ENCODE peak calls at places on chromosome 5, in six cellular contexts. G is Calu3, I is AG08395, N is foreskin keratinocyte, T is T follicular helper cell, L is RWPE1. W is an unnamed sample.

GRCh38 chr5:138033916-138034315 is 1.0 kb upstream of the FAM13B start:
- DNase-seq in T (no peak), L (peak; percentile 38), N (peak; percentile 36), I (peak; percentile 70), G (no peak), W (no peak)

GRCh38 chr5:178454821-178455479 is 135.2 kb downstream of the COL23A1 start:
- DNase-seq in G (no peak), L (no peak), T (no peak), I (no peak), N (no peak), W (no peak)

GRCh38 chr5:108747111-108748009 is at the start of gene FER:
- DNase-seq in I (peak; percentile 52), G (peak; percentile 56), L (peak; percentile 93), T (peak; percentile 35), N (peak; percentile 97), W (peak; percentile 71)

GRCh38 chr5:36450229-36451024 is 148.7 kb upstream of the RANBP3L start:
- DNase-seq in G (no peak), I (no peak), N (peak; percentile 89), T (no peak), L (peak; percentile 52), W (no peak)

GRCh38 chr5:180785151-180785781 is 17.3 kb downstream of the MGAT1 start:
- DNase-seq in N (peak; percentile 60), G (no peak), T (no peak), I (peak; percentile 63), L (no peak), W (no peak)

GRCh38 chr5:473344-474192 is 30.6 kb downstream of the EXOC3 start:
- DNase-seq in I (peak; percentile 39), T (no peak), G (peak; percentile 35), N (peak; percentile 60), L (peak; percentile 29), W (peak; percentile 47)

GRCh38 chr5:148725675-148726074 is 71.3 kb upstream of the HTR4 start:
- DNase-seq in G (no peak), I (no peak), L (no peak), T (no peak), N (no peak), W (no peak)

GRCh38 chr5:40834391-40834848 is 602 bp downstream of the RPL37 start:
- DNase-seq in G (no peak), L (no peak), I (no peak), T (peak; percentile 64), N (no peak), W (peak; percentile 44)

GRCh38 chr5:95382843-95383242 is 8.3 kb upstream of the FAM81B start:
- DNase-seq in N (no peak), L (no peak), I (no peak), G (no peak), T (no peak), W (no peak)

W was measured in activated CD8-positive, alpha-beta T cell treated with anti-CD3 and anti-CD28 coated beads for 36 hours.